ENCODE peak calls at places on chromosomes 1 and 21, in nine cellular contexts. One of them, this sample, is unnamed.

GRCh38 chr1:53783056-53783455 is 44.1 kb upstream of the GLIS1 start:
- DNase-seq in ACHN: no peak
- DNase-seq in NCI-H1092 treated with DMSO at 0.1 percent for 48 hours: no peak
- DNase-seq in nucleus accumbens: no peak
- DNase-seq in Caki2: no peak
- DNase-seq in activated T-cell treated with anti-CD3 and anti-CD28 coated beads, Interleukin-2, amount 50 U/mL, for 4 hours: no peak
- DNase-seq in NCI-H146: no peak
- DNase-seq in cardiac muscle cell: no peak
- DNase-seq in lower lobe of right lung: no peak
- DNase-seq in this sample: no peak

GRCh38 chr1:217333939-217334338 is 297.0 kb downstream of the GPATCH2 start:
- DNase-seq in ACHN: peak; percentile 36
- DNase-seq in activated T-cell treated with anti-CD3 and anti-CD28 coated beads, Interleukin-2, amount 50 U/mL, for 4 hours: no peak
- DNase-seq in cardiac muscle cell: peak; percentile 49
- DNase-seq in NCI-H1092 treated with DMSO at 0.1 percent for 48 hours: peak; percentile 58
- DNase-seq in nucleus accumbens: no peak
- DNase-seq in Caki2: no peak
- DNase-seq in lower lobe of right lung: no peak
- DNase-seq in NCI-H146: peak; percentile 21
- DNase-seq in this sample: no peak

GRCh38 chr1:205934788-205935187 is 8.5 kb downstream of the SLC26A9 start:
- DNase-seq in activated T-cell treated with anti-CD3 and anti-CD28 coated beads, Interleukin-2, amount 50 U/mL, for 4 hours: no peak
- DNase-seq in cardiac muscle cell: no peak
- DNase-seq in NCI-H146: no peak
- DNase-seq in nucleus accumbens: no peak
- DNase-seq in NCI-H1092 treated with DMSO at 0.1 percent for 48 hours: peak; percentile 31
- DNase-seq in Caki2: no peak
- DNase-seq in ACHN: no peak
- DNase-seq in lower lobe of right lung: peak; percentile 80
- DNase-seq in this sample: no peak

GRCh38 chr1:211591980-211592493 is 13.1 kb upstream of the SLC30A1 start:
- DNase-seq in Caki2: peak; percentile 69
- DNase-seq in activated T-cell treated with anti-CD3 and anti-CD28 coated beads, Interleukin-2, amount 50 U/mL, for 4 hours: no peak
- DNase-seq in lower lobe of right lung: no peak
- DNase-seq in nucleus accumbens: no peak
- DNase-seq in NCI-H146: no peak
- DNase-seq in NCI-H1092 treated with DMSO at 0.1 percent for 48 hours: no peak
- DNase-seq in cardiac muscle cell: peak; percentile 87
- DNase-seq in ACHN: peak; percentile 79
- DNase-seq in this sample: no peak

GRCh38 chr1:25033828-25034451 is 103.9 kb upstream of the RUNX3 start:
- DNase-seq in lower lobe of right lung: peak; percentile 80
- DNase-seq in nucleus accumbens: peak; percentile 41
- DNase-seq in NCI-H1092 treated with DMSO at 0.1 percent for 48 hours: no peak
- DNase-seq in ACHN: no peak
- DNase-seq in cardiac muscle cell: no peak
- DNase-seq in activated T-cell treated with anti-CD3 and anti-CD28 coated beads, Interleukin-2, amount 50 U/mL, for 4 hours: no peak
- DNase-seq in Caki2: no peak
- DNase-seq in NCI-H146: no peak
- DNase-seq in this sample: no peak

GRCh38 chr1:162538815-162539431 is 22.6 kb upstream of the UAP1 start:
- DNase-seq in Caki2: peak; percentile 37
- DNase-seq in NCI-H1092 treated with DMSO at 0.1 percent for 48 hours: no peak
- DNase-seq in activated T-cell treated with anti-CD3 and anti-CD28 coated beads, Interleukin-2, amount 50 U/mL, for 4 hours: no peak
- DNase-seq in nucleus accumbens: no peak
- DNase-seq in cardiac muscle cell: peak; percentile 82
- DNase-seq in NCI-H146: no peak
- DNase-seq in lower lobe of right lung: no peak
- DNase-seq in ACHN: peak; percentile 88
- DNase-seq in this sample: peak; percentile 89

GRCh38 chr21:26077523-26077922 is 93.0 kb downstream of the APP start:
- DNase-seq in nucleus accumbens: no peak
- DNase-seq in NCI-H1092 treated with DMSO at 0.1 percent for 48 hours: no peak
- DNase-seq in activated T-cell treated with anti-CD3 and anti-CD28 coated beads, Interleukin-2, amount 50 U/mL, for 4 hours: no peak
- DNase-seq in cardiac muscle cell: peak; percentile 58
- DNase-seq in lower lobe of right lung: no peak
- DNase-seq in NCI-H146: no peak
- DNase-seq in Caki2: no peak
- DNase-seq in ACHN: no peak
- DNase-seq in this sample: no peak

GRCh38 chr1:157073944-157074685 is 25.5 kb downstream of the ETV3L start:
- DNase-seq in Caki2: no peak
- DNase-seq in activated T-cell treated with anti-CD3 and anti-CD28 coated beads, Interleukin-2, amount 50 U/mL, for 4 hours: no peak
- DNase-seq in lower lobe of right lung: peak; percentile 82
- DNase-seq in NCI-H1092 treated with DMSO at 0.1 percent for 48 hours: peak; percentile 80
- DNase-seq in ACHN: peak; percentile 24
- DNase-seq in NCI-H146: peak; percentile 81
- DNase-seq in cardiac muscle cell: peak; percentile 84
- DNase-seq in nucleus accumbens: peak; percentile 42
- DNase-seq in this sample: peak; percentile 83

GRCh38 chr1:37478890-37479254 is 4.5 kb downstream of the ZC3H12A start:
- DNase-seq in NCI-H1092 treated with DMSO at 0.1 percent for 48 hours: no peak
- DNase-seq in NCI-H146: no peak
- DNase-seq in cardiac muscle cell: peak; percentile 74
- DNase-seq in lower lobe of right lung: no peak
- DNase-seq in Caki2: no peak
- DNase-seq in ACHN: no peak
- DNase-seq in nucleus accumbens: no peak
- DNase-seq in activated T-cell treated with anti-CD3 and anti-CD28 coated beads, Interleukin-2, amount 50 U/mL, for 4 hours: no peak
- DNase-seq in this sample: no peak

GRCh38 chr1:213622365-213623087 is 365.2 kb upstream of the PROX1 start:
- DNase-seq in cardiac muscle cell: no peak
- DNase-seq in lower lobe of right lung: no peak
- DNase-seq in activated T-cell treated with anti-CD3 and anti-CD28 coated beads, Interleukin-2, amount 50 U/mL, for 4 hours: no peak
- DNase-seq in Caki2: no peak
- DNase-seq in NCI-H146: no peak
- DNase-seq in nucleus accumbens: no peak
- DNase-seq in ACHN: no peak
- DNase-seq in NCI-H1092 treated with DMSO at 0.1 percent for 48 hours: no peak
- DNase-seq in this sample: no peak

This sample was measured in lung microvascular endothelial cell.